ENCODE peak calls at places on chromosomes 2 and 18, in nine cellular contexts. M is mammary epithelial cell, Z is MM.1S, I is kidney, T is breast epithelium, J is cardiac muscle cell, H is dorsolateral prefrontal cortex, D is substantia nigra, W is uterus. B is an unnamed sample.

GRCh38 chr18:5294618-5295230 is 802 bp downstream of the ZBTB14 start:
- DNase-seq in M (peak), Z (peak), I (peak), T (no peak), J (peak), H (peak), D (peak), W (peak), B (no peak)

GRCh38 chr18:6414723-6415362 is at the start of gene L3MBTL4:
- DNase-seq in M (peak), Z (peak), I (peak), T (peak), J (no peak), H (no peak), D (peak), W (peak), B (peak)

GRCh38 chr2:168727904-168728470 is 74.5 kb upstream of the NOSTRIN start:
- DNase-seq in M (no peak), Z (no peak), I (no peak), T (no peak), J (no peak), H (no peak), D (no peak), W (no peak), B (no peak)

GRCh38 chr18:42268793-42269192 is 313.8 kb downstream of the PIK3C3 start:
- DNase-seq in M (no peak), Z (no peak), I (no peak), T (no peak), J (no peak), H (no peak), D (no peak), W (no peak), B (no peak)

GRCh38 chr2:20288941-20289340 is 61.7 kb downstream of the PUM2 start:
- DNase-seq in M (peak), Z (no peak), I (no peak), T (no peak), J (no peak), H (no peak), D (no peak), W (no peak), B (no peak)

GRCh38 chr18:6811816-6812215 is 82.3 kb downstream of the ARHGAP28 start:
- DNase-seq in M (no peak), Z (no peak), I (no peak), T (no peak), J (no peak), H (no peak), D (no peak), W (no peak), B (no peak)

GRCh38 chr18:35939166-35939565 is 33.3 kb upstream of the RMP24 start:
- DNase-seq in M (no peak), Z (no peak), I (no peak), T (no peak), J (peak), H (no peak), D (no peak), W (no peak), B (no peak)

GRCh38 chr2:31853521-31853920 is 157.3 kb downstream of the MEMO1 start:
- DNase-seq in M (no peak), Z (no peak), I (no peak), T (no peak), J (no peak), H (no peak), D (no peak), W (no peak), B (no peak)

GRCh38 chr2:86274265-86274917 is 63.0 kb downstream of the REEP1 start:
- DNase-seq in M (peak), Z (no peak), I (no peak), T (no peak), J (peak), H (no peak), D (no peak), W (no peak), B (no peak)

GRCh38 chr2:36354816-36355156 is 792 bp upstream of the CRIM1 start:
- DNase-seq in M (no peak), Z (no peak), I (no peak), T (no peak), J (no peak), H (no peak), D (no peak), W (no peak), B (no peak)

GRCh38 chr2:170816499-170817246 is at the start of gene GAD1:
- DNase-seq in M (peak), Z (peak), I (peak), T (no peak), J (peak), H (peak), D (peak), W (no peak), B (peak)

GRCh38 chr2:69946351-69947077 is 14.9 kb downstream of the ASPRV1 start:
- DNase-seq in M (peak), Z (peak), I (no peak), T (no peak), J (peak), H (no peak), D (no peak), W (no peak), B (no peak)

GRCh38 chr2:9650119-9650821 is 19.5 kb upstream of the YWHAQ start:
- DNase-seq in M (no peak), Z (no peak), I (no peak), T (no peak), J (no peak), H (no peak), D (no peak), W (no peak), B (no peak)

GRCh38 chr2:84882775-84883550 is 2.1 kb upstream of the TRABD2A start:
- DNase-seq in M (no peak), Z (no peak), I (no peak), T (no peak), J (no peak), H (no peak), D (no peak), W (no peak), B (no peak)

GRCh38 chr2:199382091-199382490 is 75.6 kb downstream of the SATB2 start:
- DNase-seq in M (no peak), Z (no peak), I (no peak), T (no peak), J (peak), H (peak), D (no peak), W (no peak), B (no peak)

GRCh38 chr2:218745160-218745558 is 34.5 kb downstream of the TTLL4 start:
- DNase-seq in M (peak), Z (no peak), I (no peak), T (peak), J (peak), H (no peak), D (no peak), W (no peak), B (no peak)

GRCh38 chr2:30408961-30409387 is 38.1 kb upstream of the LCLAT1 start:
- DNase-seq in M (no peak), Z (no peak), I (no peak), T (no peak), J (peak), H (no peak), D (no peak), W (no peak), B (no peak)

GRCh38 chr2:11129598-11130449 is 25.4 kb upstream of the SLC66A3 start:
- DNase-seq in M (no peak), Z (peak), I (peak), T (peak), J (peak), H (peak), D (no peak), W (peak), B (no peak)

GRCh38 chr18:37564796-37565137 is 831 bp downstream of the CELF4 start:
- DNase-seq in M (peak), Z (no peak), I (peak), T (no peak), J (peak), H (no peak), D (peak), W (peak), B (peak)

GRCh38 chr2:85312404-85312803 is 15.4 kb downstream of the TGOLN2 start:
- DNase-seq in M (peak), Z (no peak), I (no peak), T (no peak), J (peak), H (no peak), D (no peak), W (no peak), B (no peak)

GRCh38 chr2:19837235-19837766 is 64.5 kb downstream of the TTC32 start:
- DNase-seq in M (no peak), Z (no peak), I (no peak), T (no peak), J (no peak), H (no peak), D (no peak), W (no peak), B (no peak)

GRCh38 chr2:166700079-166700478 is 188.2 kb upstream of the XIRP2 start:
- DNase-seq in M (no peak), Z (no peak), I (no peak), T (no peak), J (peak), H (no peak), D (no peak), W (no peak), B (no peak)

GRCh38 chr2:17851731-17852585 is 26.5 kb upstream of the KCNS3 start:
- DNase-seq in M (peak), Z (peak), I (peak), T (peak), J (peak), H (peak), D (peak), W (peak), B (peak)

GRCh38 chr2:7168012-7168411 is 250.8 kb downstream of the RNF144A start:
- DNase-seq in M (no peak), Z (no peak), I (no peak), T (no peak), J (no peak), H (no peak), D (no peak), W (no peak), B (no peak)

GRCh38 chr2:214232266-214232665 is 178.6 kb upstream of the VWC2L start:
- DNase-seq in M (peak), Z (no peak), I (no peak), T (no peak), J (no peak), H (no peak), D (no peak), W (no peak), B (no peak)

GRCh38 chr18:61719676-61720075 is 173.1 kb downstream of the RNF152 start:
- DNase-seq in M (no peak), Z (no peak), I (no peak), T (no peak), J (no peak), H (no peak), D (no peak), W (no peak), B (no peak)

GRCh38 chr2:68709421-68709911 is 25.1 kb upstream of the ARHGAP25 start:
- DNase-seq in M (peak), Z (peak), I (no peak), T (no peak), J (peak), H (no peak), D (no peak), W (no peak), B (peak)

GRCh38 chr18:69567813-69568488 is 167.3 kb downstream of the DOK6 start:
- DNase-seq in M (peak), Z (no peak), I (peak), T (no peak), J (no peak), H (no peak), D (no peak), W (no peak), B (no peak)

GRCh38 chr2:112634153-112634873 is 11.4 kb upstream of the SLC20A1 start:
- DNase-seq in M (no peak), Z (no peak), I (peak), T (peak), J (no peak), H (no peak), D (no peak), W (no peak), B (no peak)

GRCh38 chr18:46148810-46149209 is 44.6 kb downstream of the HAUS1 start:
- DNase-seq in M (peak), Z (peak), I (no peak), T (peak), J (peak), H (no peak), D (no peak), W (peak), B (no peak)

GRCh38 chr18:74929110-74929509 is 279.8 kb downstream of the PTGR3 start:
- DNase-seq in M (no peak), Z (no peak), I (no peak), T (peak), J (no peak), H (no peak), D (no peak), W (no peak), B (no peak)

GRCh38 chr2:82803307-82803706 is 1655.8 kb downstream of the SUCLG1 start:
- DNase-seq in M (no peak), Z (no peak), I (no peak), T (no peak), J (no peak), H (no peak), D (no peak), W (no peak), B (no peak)

GRCh38 chr2:141554810-141555209 is 576.0 kb downstream of the LRP1B start:
- DNase-seq in M (peak), Z (peak), I (no peak), T (no peak), J (peak), H (no peak), D (no peak), W (no peak), B (no peak)

GRCh38 chr2:25664531-25665307 is 8.7 kb downstream of the DTNB start:
- DNase-seq in M (peak), Z (peak), I (no peak), T (peak), J (peak), H (no peak), D (peak), W (peak), B (peak)

GRCh38 chr2:118307864-118308263 is 219.6 kb downstream of the INSIG2 start:
- DNase-seq in M (no peak), Z (no peak), I (no peak), T (no peak), J (no peak), H (no peak), D (no peak), W (no peak), B (no peak)

GRCh38 chr2:159936471-159936870 is 125.9 kb downstream of the PLA2R1 start:
- DNase-seq in M (no peak), Z (no peak), I (no peak), T (no peak), J (no peak), H (no peak), D (no peak), W (no peak), B (no peak)

GRCh38 chr2:219125886-219126270 is 34.7 kb downstream of the NHEJ1 start:
- DNase-seq in M (no peak), Z (no peak), I (no peak), T (no peak), J (no peak), H (no peak), D (no peak), W (no peak), B (no peak)

GRCh38 chr2:95273911-95274290 is 348 bp upstream of the PROM2 start:
- DNase-seq in M (peak), Z (no peak), I (no peak), T (no peak), J (no peak), H (peak), D (no peak), W (no peak), B (no peak)

GRCh38 chr2:120224735-120225548 is 1.7 kb upstream of the TMEM185B start:
- DNase-seq in M (no peak), Z (no peak), I (peak), T (no peak), J (no peak), H (no peak), D (no peak), W (no peak), B (no peak)
- H3K27ac ChIP-seq in M (no peak), Z (no peak), I (no peak), T (no peak), J (no peak), H (no peak), D (no peak), W (no peak), B (no peak)

GRCh38 chr2:101330253-101330921 is 21.9 kb upstream of the RNF149 start:
- DNase-seq in M (peak), Z (no peak), I (peak), T (no peak), J (peak), H (peak), D (peak), W (no peak), B (peak)

GRCh38 chr2:101328474-101329007 is 20.0 kb upstream of the RNF149 start:
- DNase-seq in M (peak), Z (no peak), I (no peak), T (no peak), J (peak), H (no peak), D (no peak), W (no peak), B (no peak)

GRCh38 chr2:101329026-101329425 is 20.5 kb upstream of the RNF149 start:
- DNase-seq in M (peak), Z (no peak), I (no peak), T (no peak), J (no peak), H (no peak), D (no peak), W (no peak), B (no peak)

GRCh38 chr2:101327863-101328394 is 19.4 kb upstream of the RNF149 start:
- DNase-seq in M (peak), Z (no peak), I (no peak), T (peak), J (no peak), H (no peak), D (no peak), W (no peak), B (no peak)

GRCh38 chr2:101325425-101325824 is 16.9 kb upstream of the RNF149 start:
- DNase-seq in M (no peak), Z (no peak), I (no peak), T (no peak), J (no peak), H (no peak), D (no peak), W (no peak), B (no peak)
- H3K27ac ChIP-seq in M (no peak), Z (no peak), I (no peak), T (no peak), J (no peak), H (no peak), D (no peak), W (no peak), B (no peak)

GRCh38 chr2:180572346-180572745 is 408.1 kb upstream of the UBE2E3 start:
- DNase-seq in M (no peak), Z (no peak), I (no peak), T (no peak), J (no peak), H (no peak), D (no peak), W (no peak), B (no peak)
- H3K27ac ChIP-seq in M (no peak), Z (no peak), I (no peak), T (no peak), J (no peak), H (no peak), D (no peak), W (no peak), B (no peak)

GRCh38 chr2:106719222-106719621 is 166.7 kb downstream of the ST6GAL2 start:
- DNase-seq in M (no peak), Z (no peak), I (no peak), T (no peak), J (no peak), H (no peak), D (no peak), W (no peak), B (no peak)
- H3K27ac ChIP-seq in M (no peak), Z (no peak), I (no peak), T (no peak), J (no peak), H (no peak), D (no peak), W (no peak), B (no peak)

GRCh38 chr18:58866261-58867232 is 1.9 kb downstream of the ZNF532 start:
- DNase-seq in M (no peak), Z (no peak), I (no peak), T (no peak), J (no peak), H (no peak), D (no peak), W (no peak), B (peak)

GRCh38 chr18:58870130-58870529 is 5.5 kb downstream of the ZNF532 start:
- DNase-seq in M (no peak), Z (no peak), I (no peak), T (no peak), J (no peak), H (no peak), D (no peak), W (no peak), B (no peak)

GRCh38 chr18:58867281-58867961 is 2.7 kb downstream of the ZNF532 start:
- DNase-seq in M (peak), Z (no peak), I (no peak), T (peak), J (no peak), H (no peak), D (no peak), W (no peak), B (peak)

GRCh38 chr18:58870621-58871020 is 5.9 kb downstream of the ZNF532 start:
- DNase-seq in M (no peak), Z (no peak), I (no peak), T (no peak), J (no peak), H (no peak), D (no peak), W (no peak), B (no peak)

DNA sequence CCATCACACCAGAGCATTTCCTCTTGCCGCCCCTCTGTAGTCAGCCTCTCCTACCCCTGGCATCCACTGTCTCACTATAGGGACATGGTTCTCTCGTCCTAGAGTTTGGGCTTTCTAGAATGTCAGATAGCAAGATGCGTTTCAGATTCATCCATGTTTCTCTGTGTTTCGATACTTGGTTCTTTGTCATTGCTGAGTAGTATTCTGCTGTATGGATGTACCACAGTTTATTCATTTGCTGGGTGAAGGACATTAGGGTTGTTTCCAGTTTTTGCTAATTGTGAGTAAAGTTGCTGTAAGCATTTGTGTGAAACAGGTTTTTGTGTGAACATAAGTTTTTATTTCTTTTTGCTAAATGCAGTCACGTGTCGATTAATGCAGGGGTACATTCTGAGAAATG is 3.8 kb downstream of the ZNF532 start:
- DNase-seq in M (no peak), Z (no peak), I (no peak), T (no peak), J (no peak), H (no peak), D (no peak), W (no peak), B (no peak)
- H3K27ac ChIP-seq in M (no peak), Z (no peak), I (no peak), T (peak), J (no peak), H (peak), D (no peak), W (no peak), B (no peak)

GRCh38 chr2:157809212-157809611 is 66.9 kb downstream of the ACVR1 start:
- DNase-seq in M (no peak), Z (no peak), I (no peak), T (no peak), J (peak), H (no peak), D (no peak), W (no peak), B (no peak)
- H3K27ac ChIP-seq in M (no peak), Z (no peak), I (no peak), T (no peak), J (no peak), H (no peak), D (no peak), W (no peak), B (no peak)

GRCh38 chr2:234433201-234433600 is 63.7 kb downstream of the ARL4C start:
- DNase-seq in M (no peak), Z (no peak), I (no peak), T (no peak), J (no peak), H (no peak), D (no peak), W (no peak), B (no peak)

GRCh38 chr2:234437642-234438321 is 59.1 kb downstream of the ARL4C start:
- DNase-seq in M (peak), Z (no peak), I (no peak), T (peak), J (no peak), H (peak), D (no peak), W (no peak), B (no peak)

GRCh38 chr2:234436482-234436837 is 60.4 kb downstream of the ARL4C start:
- DNase-seq in M (no peak), Z (no peak), I (no peak), T (no peak), J (no peak), H (no peak), D (no peak), W (no peak), B (no peak)

GRCh38 chr2:234435836-234436481 is 60.9 kb downstream of the ARL4C start:
- DNase-seq in M (no peak), Z (no peak), I (no peak), T (no peak), J (peak), H (no peak), D (no peak), W (no peak), B (no peak)

GRCh38 chr2:234438322-234438977 is 58.4 kb downstream of the ARL4C start:
- DNase-seq in M (no peak), Z (no peak), I (no peak), T (no peak), J (no peak), H (no peak), D (no peak), W (no peak), B (no peak)
- H3K27ac ChIP-seq in M (no peak), Z (no peak), I (no peak), T (peak), J (no peak), H (peak), D (no peak), W (no peak), B (peak)